ENCODE peak calls at places on chromosomes 1 and 21, in four cellular contexts. One of them, this sample, is unnamed.

GRCh38 chr1:42759114-42759513 is 7.7 kb downstream of the P3H1 start:
- DNase-seq in uterus: no peak
- DNase-seq in adrenal gland: no peak
- DNase-seq in esophagus squamous epithelium: no peak
- DNase-seq in this sample: no peak

GRCh38 chr1:215794151-215794550 is 227.0 kb downstream of the KCTD3 start:
- DNase-seq in esophagus squamous epithelium: no peak
- DNase-seq in adrenal gland: no peak
- DNase-seq in uterus: no peak
- DNase-seq in this sample: no peak

GRCh38 chr21:45019076-45019886 is 55.1 kb upstream of the ADARB1 start:
- DNase-seq in esophagus squamous epithelium: no peak
- DNase-seq in uterus: peak; percentile 18
- DNase-seq in adrenal gland: peak; percentile 18
- DNase-seq in this sample: no peak

GRCh38 chr1:62476525-62477219 is 39.8 kb downstream of the USP1 start:
- DNase-seq in adrenal gland: no peak
- DNase-seq in esophagus squamous epithelium: no peak
- DNase-seq in uterus: no peak
- DNase-seq in this sample: no peak

GRCh38 chr1:232732344-232732910 is 72.8 kb upstream of the MAP10 start:
- DNase-seq in esophagus squamous epithelium: no peak
- DNase-seq in adrenal gland: no peak
- DNase-seq in uterus: no peak
- DNase-seq in this sample: no peak

GRCh38 chr1:232519186-232519585 is 110.7 kb downstream of the SIPA1L2 start:
- DNase-seq in esophagus squamous epithelium: no peak
- DNase-seq in uterus: no peak
- DNase-seq in adrenal gland: no peak
- DNase-seq in this sample: no peak

GRCh38 chr21:26800455-26801454 is 44.5 kb downstream of the ADAMTS1 start:
- DNase-seq in adrenal gland: no peak
- DNase-seq in esophagus squamous epithelium: no peak
- DNase-seq in uterus: peak; percentile 65
- DNase-seq in this sample: no peak

GRCh38 chr1:61011514-61012263 is 70.7 kb upstream of the NFIA start:
- DNase-seq in esophagus squamous epithelium: no peak
- DNase-seq in uterus: no peak
- DNase-seq in adrenal gland: no peak
- DNase-seq in this sample: no peak

GRCh38 chr1:218592688-218593087 is 247.6 kb downstream of the TGFB2 start:
- DNase-seq in esophagus squamous epithelium: no peak
- DNase-seq in adrenal gland: no peak
- DNase-seq in uterus: no peak
- DNase-seq in this sample: no peak

GRCh38 chr1:214280386-214281029 is 451 bp upstream of the SMYD2 start:
- DNase-seq in adrenal gland: peak; percentile 60
- DNase-seq in esophagus squamous epithelium: no peak
- DNase-seq in uterus: peak; percentile 21
- DNase-seq in this sample: peak; percentile 30
- TF ChIP-seq POLR2A in adrenal gland: no peak
- TF ChIP-seq POLR2A in esophagus squamous epithelium: no peak
- TF ChIP-seq POLR2A in uterus: no peak
- TF ChIP-seq POLR2A in this sample: peak; percentile 19

GRCh38 chr1:182633657-182634281 is 29.6 kb upstream of the RGS16 start:
- DNase-seq in adrenal gland: no peak
- DNase-seq in esophagus squamous epithelium: no peak
- DNase-seq in uterus: no peak
- DNase-seq in this sample: no peak

GRCh38 chr1:182634306-182635072 is 30.3 kb upstream of the RGS16 start:
- DNase-seq in uterus: no peak
- DNase-seq in adrenal gland: no peak
- DNase-seq in esophagus squamous epithelium: no peak
- DNase-seq in this sample: no peak

GRCh38 chr1:182631954-182632353 is 27.8 kb upstream of the RGS16 start:
- DNase-seq in esophagus squamous epithelium: no peak
- DNase-seq in uterus: no peak
- DNase-seq in adrenal gland: no peak
- DNase-seq in this sample: no peak

GRCh38 chr1:182631058-182631677 is 27.0 kb upstream of the RGS16 start:
- DNase-seq in adrenal gland: no peak
- DNase-seq in uterus: no peak
- DNase-seq in esophagus squamous epithelium: no peak
- DNase-seq in this sample: no peak

DNA sequence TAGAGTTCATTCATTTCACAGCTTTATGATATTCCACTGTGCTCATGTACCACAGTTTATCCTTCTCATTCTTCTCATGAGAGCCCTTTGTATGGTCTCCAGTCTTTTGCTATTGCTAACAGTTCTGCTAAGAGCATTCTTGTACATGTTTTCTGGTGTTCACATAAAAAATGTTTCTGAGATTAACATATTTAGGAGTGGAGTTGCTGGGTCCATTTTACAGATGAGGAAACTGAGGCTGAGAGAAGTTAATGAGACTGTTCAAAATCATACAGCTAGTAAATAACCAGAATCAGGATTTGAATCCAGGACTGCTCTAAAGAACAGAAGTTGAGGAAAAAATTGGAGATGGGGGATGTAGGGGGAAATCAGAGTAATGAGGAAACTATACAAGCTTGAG is 28.8 kb upstream of the RGS16 start:
- DNase-seq in uterus: no peak
- DNase-seq in esophagus squamous epithelium: no peak
- DNase-seq in adrenal gland: no peak
- DNase-seq in this sample: no peak
- TF ChIP-seq POLR2A in uterus: no peak
- TF ChIP-seq POLR2A in esophagus squamous epithelium: no peak
- TF ChIP-seq POLR2A in adrenal gland: no peak
- TF ChIP-seq POLR2A in this sample: no peak

GRCh38 chr1:30762152-30762930 is 4.8 kb upstream of the LAPTM5 start:
- DNase-seq in adrenal gland: no peak
- DNase-seq in esophagus squamous epithelium: no peak
- DNase-seq in uterus: no peak
- DNase-seq in this sample: no peak

GRCh38 chr1:30759718-30760281 is 2.2 kb upstream of the LAPTM5 start:
- DNase-seq in esophagus squamous epithelium: no peak
- DNase-seq in adrenal gland: no peak
- DNase-seq in uterus: no peak
- DNase-seq in this sample: peak; percentile 49

GRCh38 chr1:30761312-30762151 is 4.0 kb upstream of the LAPTM5 start:
- DNase-seq in adrenal gland: no peak
- DNase-seq in uterus: no peak
- DNase-seq in esophagus squamous epithelium: no peak
- DNase-seq in this sample: no peak

GRCh38 chr1:30758785-30759380 is 1.3 kb upstream of the LAPTM5 start:
- DNase-seq in adrenal gland: no peak
- DNase-seq in uterus: no peak
- DNase-seq in esophagus squamous epithelium: no peak
- DNase-seq in this sample: peak; percentile 33

DNA sequence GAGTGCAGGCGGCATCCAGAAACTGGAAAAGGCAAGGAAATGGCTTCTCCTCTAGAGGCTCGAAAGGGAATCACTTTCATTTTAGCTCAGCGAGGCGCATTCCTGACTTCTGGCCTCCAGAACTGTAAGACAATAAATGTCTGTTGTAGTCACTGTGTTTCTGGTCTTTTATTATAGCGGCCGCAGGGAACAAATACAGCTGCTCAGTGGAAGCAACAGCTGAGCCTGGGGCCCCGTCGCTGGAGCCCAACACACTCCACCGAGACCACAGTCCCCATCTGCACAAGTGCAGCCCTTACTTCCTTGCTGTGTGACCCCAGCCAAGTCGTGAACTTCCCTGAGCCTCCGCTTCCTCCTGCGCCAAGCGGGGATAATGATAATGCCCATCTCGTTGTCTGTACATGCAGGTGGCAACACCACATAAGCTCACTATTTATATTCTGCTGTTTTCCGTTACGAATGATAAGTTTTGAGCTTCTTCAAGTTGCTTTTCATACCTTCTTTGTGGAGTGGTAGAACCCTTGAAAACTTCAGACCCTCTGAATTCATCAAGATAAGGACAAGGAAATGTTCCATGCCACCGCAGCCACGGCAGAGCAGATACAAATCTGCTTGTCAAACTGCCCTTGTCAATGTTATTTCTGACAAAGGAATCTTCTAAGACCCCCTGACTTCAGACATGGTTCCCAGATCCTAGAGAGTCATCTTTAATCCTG is 3.2 kb upstream of the LAPTM5 start:
- DNase-seq in esophagus squamous epithelium: no peak
- DNase-seq in uterus: no peak
- DNase-seq in adrenal gland: no peak
- DNase-seq in this sample: no peak
- TF ChIP-seq POLR2A in esophagus squamous epithelium: no peak
- TF ChIP-seq POLR2A in uterus: no peak
- TF ChIP-seq POLR2A in adrenal gland: no peak
- TF ChIP-seq POLR2A in this sample: no peak

DNA sequence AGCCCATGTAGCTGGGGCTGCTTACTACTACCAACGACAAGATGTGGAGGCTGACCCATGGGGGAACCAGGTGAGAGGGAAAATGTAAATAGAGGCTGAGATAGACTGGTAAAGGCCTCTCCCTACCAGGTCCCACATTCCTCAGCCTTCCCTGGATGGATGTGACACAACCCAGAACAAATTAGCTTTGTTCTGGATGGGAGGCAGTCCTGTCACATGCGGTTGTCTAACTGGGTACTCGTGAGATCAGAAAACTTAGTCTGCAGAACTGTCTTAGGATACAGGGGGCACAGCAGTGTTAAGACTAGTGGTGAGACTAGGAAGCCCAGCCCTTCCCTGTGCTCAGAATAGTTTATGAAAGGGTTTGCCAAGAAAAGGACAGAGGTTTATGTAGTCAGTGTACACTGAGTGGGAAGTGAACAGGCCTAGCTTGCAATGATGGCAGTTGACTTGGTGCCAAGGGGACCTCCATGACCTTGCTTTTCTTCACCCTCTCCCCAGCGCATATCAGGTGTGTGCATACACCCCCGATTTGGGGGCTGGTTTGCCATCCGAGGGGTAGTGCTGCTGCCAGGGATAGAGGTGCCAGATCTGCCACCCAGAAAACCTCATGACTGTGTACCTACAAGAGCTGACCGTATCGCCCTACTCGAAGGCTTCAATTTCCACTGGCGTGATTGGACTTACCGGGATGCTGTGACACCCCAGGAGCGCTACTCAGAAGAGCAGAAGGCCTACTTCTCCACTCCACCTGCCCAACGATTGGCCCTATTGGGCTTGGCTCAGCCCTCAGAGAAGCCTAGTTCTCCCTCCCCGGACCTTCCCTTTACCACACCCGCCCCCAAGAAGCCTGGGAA is 8.4 kb downstream of the MMACHC start:
- DNase-seq in adrenal gland: no peak
- DNase-seq in uterus: no peak
- DNase-seq in esophagus squamous epithelium: no peak
- DNase-seq in this sample: no peak
- TF ChIP-seq POLR2A in adrenal gland: no peak
- TF ChIP-seq POLR2A in uterus: no peak
- TF ChIP-seq POLR2A in esophagus squamous epithelium: no peak
- TF ChIP-seq POLR2A in this sample: no peak

DNA sequence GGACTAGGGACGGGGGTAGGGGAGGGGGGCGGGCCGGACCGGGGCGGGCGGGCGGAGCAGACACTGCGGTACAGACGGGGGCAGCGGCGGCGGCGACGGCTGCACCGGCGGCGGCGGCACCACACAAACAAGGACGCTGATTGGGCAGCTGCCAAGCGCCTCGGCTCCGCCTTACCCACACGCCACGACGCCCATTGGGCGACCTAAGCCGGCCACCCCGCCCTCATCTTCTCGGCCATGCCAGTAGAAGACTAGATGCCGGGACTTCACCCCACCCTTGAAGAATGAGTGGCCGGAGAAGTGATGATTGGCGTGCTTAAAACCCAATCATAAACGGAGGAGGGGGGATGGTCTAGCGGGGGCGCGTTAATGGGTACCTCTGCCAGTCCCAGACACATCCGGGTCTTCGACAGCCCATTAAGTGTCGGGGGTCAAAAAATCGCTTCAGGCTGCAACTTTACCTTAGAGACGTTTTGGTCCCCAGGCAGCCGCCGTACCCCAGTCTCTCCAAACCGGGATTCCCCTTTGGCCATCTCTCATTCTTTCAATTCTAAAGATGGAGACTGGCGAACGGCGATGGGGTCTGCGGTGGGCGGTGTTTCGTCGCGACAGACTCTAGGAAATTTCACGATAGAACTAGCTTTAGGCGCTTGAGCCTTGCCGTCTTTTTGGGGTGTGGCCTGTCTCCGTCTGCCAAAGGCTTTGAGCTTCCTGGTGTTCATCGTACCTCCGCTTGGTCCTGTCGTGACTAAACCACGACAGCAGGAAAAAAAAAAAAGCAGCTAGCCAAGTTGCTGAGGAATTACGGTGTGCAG is at the start of gene GATAD2B:
- DNase-seq in esophagus squamous epithelium: peak; percentile 97
- DNase-seq in uterus: peak; percentile 100
- DNase-seq in adrenal gland: peak; percentile 100
- DNase-seq in this sample: peak; percentile 97
- TF ChIP-seq POLR2A in esophagus squamous epithelium: peak; percentile 15
- TF ChIP-seq POLR2A in uterus: no peak
- TF ChIP-seq POLR2A in adrenal gland: peak; percentile 43
- TF ChIP-seq POLR2A in this sample: peak; percentile 33

GRCh38 chr1:25430073-25430665 is 528 bp upstream of the MACO1 start:
- DNase-seq in adrenal gland: peak; percentile 85
- DNase-seq in esophagus squamous epithelium: peak; percentile 49
- DNase-seq in uterus: peak; percentile 70
- DNase-seq in this sample: peak; percentile 81
- TF ChIP-seq POLR2A in adrenal gland: peak; percentile 92
- TF ChIP-seq POLR2A in esophagus squamous epithelium: peak; percentile 88
- TF ChIP-seq POLR2A in uterus: peak; percentile 62
- TF ChIP-seq POLR2A in this sample: peak; percentile 72

This sample was measured in H54.